ENCODE peak calls at places on chromosomes 13 and 19, in four cellular contexts. M, A, B and E are unnamed samples.

GRCh38 chr19:52648336-52648990 is 10.3 kb upstream of the ZNF83 start:
- DNase-seq in M (no peak), A (no peak), B (no peak), E (no peak)

GRCh38 chr13:98103942-98104880 is 38.7 kb upstream of the FARP1 start:
- DNase-seq in A (no peak), B (no peak), M (no peak), E (no peak)

GRCh38 chr19:8305798-8306197 is 2.4 kb downstream of the CD320 start:
- DNase-seq in B (no peak), M (peak), A (no peak), E (no peak)

GRCh38 chr19:1847684-1848398 is 442 bp downstream of the REXO1 start:
- DNase-seq in M (no peak), A (no peak), B (peak), E (no peak)

GRCh38 chr13:97892717-97893116 is 60.8 kb upstream of the IPO5 start:
- DNase-seq in A (no peak), B (no peak), M (no peak), E (no peak)

GRCh38 chr13:104006625-104007061 is 940.4 kb upstream of the SLC10A2 start:
- DNase-seq in B (no peak), M (peak), A (no peak), E (no peak)

GRCh38 chr13:104014803-104015645 is 948.8 kb upstream of the SLC10A2 start:
- DNase-seq in A (no peak), B (no peak), M (no peak), E (no peak)

GRCh38 chr13:97356592-97356991 is 77.4 kb upstream of the RAP2A start:
- DNase-seq in A (no peak), M (no peak), B (no peak), E (no peak)

GRCh38 chr19:5339950-5340636 is 519 bp downstream of the PTPRS start:
- DNase-seq in A (no peak), M (peak), B (peak), E (no peak)

GRCh38 chr19:10378124-10378523 is 2.2 kb downstream of the TYK2 start:
- DNase-seq in A (no peak), B (no peak), M (no peak), E (no peak)

GRCh38 chr19:9183000-9183399 is 4.2 kb downstream of the OR7D2 start:
- DNase-seq in B (no peak), M (no peak), A (no peak), E (no peak)

GRCh38 chr19:17847538-17848366 is at the start of gene JAK3:
- DNase-seq in B (peak), M (no peak), A (no peak), E (peak)

GRCh38 chr13:33123066-33123940 is 107.1 kb downstream of the KL start:
- DNase-seq in A (no peak), B (no peak), M (no peak), E (no peak)

GRCh38 chr13:66461021-66461420 is 769.1 kb downstream of the PCDH9 start:
- DNase-seq in A (no peak), B (no peak), M (no peak), E (no peak)

GRCh38 chr19:5148794-5149190 is 179.9 kb downstream of the KDM4B start:
- DNase-seq in B (no peak), M (no peak), A (no peak), E (no peak)

GRCh38 chr13:94662274-94662945 is 49.9 kb downstream of the SOX21 start:
- DNase-seq in A (no peak), B (no peak), M (no peak), E (no peak)

GRCh38 chr13:44050450-44051063 is 170.9 kb downstream of the LACC1 start:
- DNase-seq in A (no peak), M (no peak), B (no peak), E (no peak)

GRCh38 chr13:26548251-26548765 is 9.2 kb upstream of the WASF3 start:
- DNase-seq in B (no peak), A (no peak), M (no peak), E (no peak)

GRCh38 chr19:51108805-51109146 is 567 bp upstream of the CTU1 start:
- DNase-seq in B (no peak), A (no peak), M (no peak), E (no peak)

GRCh38 chr19:56139847-56140582 is 1.1 kb upstream of the ZNF444 start:
- DNase-seq in M (no peak), B (no peak), A (no peak), E (no peak)

GRCh38 chr19:36377541-36378178 is 1.3 kb downstream of the ZFP14 start:
- DNase-seq in B (no peak), M (no peak), A (no peak), E (no peak)

GRCh38 chr13:100818706-100819105 is 144.1 kb upstream of the TMTC4 start:
- DNase-seq in B (no peak), A (no peak), M (no peak), E (no peak)

GRCh38 chr19:33705860-33706259 is 84.1 kb downstream of the CHST8 start:
- DNase-seq in M (no peak), B (no peak), A (no peak), E (no peak)

GRCh38 chr19:45558399-45558878 is 26.2 kb downstream of the OPA3 start:
- DNase-seq in M (peak), B (peak), A (no peak), E (peak)

GRCh38 chr19:57167385-57167784 is at the start of gene DUXA:
- DNase-seq in A (no peak), M (no peak), B (no peak), E (no peak)

GRCh38 chr13:33251131-33251629 is 34.4 kb downstream of the STARD13 start:
- DNase-seq in A (no peak), B (no peak), M (no peak), E (no peak)

GRCh38 chr19:12733369-12733896 is 1.1 kb downstream of the TRIR start:
- DNase-seq in A (no peak), M (peak), B (no peak), E (no peak)
- TF ChIP-seq CTCF in A (no peak), M (peak), B (peak), E (peak)

GRCh38 chr13:68232351-68233130 is 1002.4 kb upstream of the PCDH9 start:
- DNase-seq in A (no peak), M (no peak), B (no peak), E (no peak)

GRCh38 chr13:68234278-68234677 is 1004.1 kb upstream of the PCDH9 start:
- DNase-seq in B (no peak), M (no peak), A (no peak), E (no peak)
- TF ChIP-seq CTCF in B (no peak), M (no peak), A (no peak), E (peak)

GRCh38 chr13:28199089-28199488 is 60.7 kb downstream of the PAN3 start:
- DNase-seq in M (no peak), B (no peak), A (no peak), E (no peak)
- TF ChIP-seq CTCF in M (no peak), B (peak), A (no peak), E (no peak)

DNA sequence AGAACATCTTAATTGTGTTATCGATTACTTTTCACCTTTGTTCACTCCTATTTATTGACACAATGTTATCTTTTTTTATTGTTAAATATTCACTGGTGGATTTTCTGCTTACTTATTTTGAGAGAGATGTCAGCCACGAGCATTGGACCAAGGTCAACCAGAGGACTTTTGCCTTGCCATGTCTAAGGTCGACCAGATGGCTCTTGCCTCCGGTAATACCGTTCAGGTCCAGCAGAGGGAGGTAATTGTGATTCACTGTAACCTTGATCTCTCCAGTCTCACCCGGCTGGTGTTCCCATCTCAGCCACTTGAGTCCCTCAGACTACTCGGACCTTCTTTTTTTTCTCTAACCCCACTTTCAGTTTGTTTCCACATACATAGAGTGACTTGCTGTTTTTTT is 1438.1 kb downstream of the UQCRFS1 start:
- DNase-seq in M (peak), A (no peak), B (no peak), E (no peak)
- TF ChIP-seq CTCF in M (peak), A (no peak), B (peak), E (no peak)

DNA sequence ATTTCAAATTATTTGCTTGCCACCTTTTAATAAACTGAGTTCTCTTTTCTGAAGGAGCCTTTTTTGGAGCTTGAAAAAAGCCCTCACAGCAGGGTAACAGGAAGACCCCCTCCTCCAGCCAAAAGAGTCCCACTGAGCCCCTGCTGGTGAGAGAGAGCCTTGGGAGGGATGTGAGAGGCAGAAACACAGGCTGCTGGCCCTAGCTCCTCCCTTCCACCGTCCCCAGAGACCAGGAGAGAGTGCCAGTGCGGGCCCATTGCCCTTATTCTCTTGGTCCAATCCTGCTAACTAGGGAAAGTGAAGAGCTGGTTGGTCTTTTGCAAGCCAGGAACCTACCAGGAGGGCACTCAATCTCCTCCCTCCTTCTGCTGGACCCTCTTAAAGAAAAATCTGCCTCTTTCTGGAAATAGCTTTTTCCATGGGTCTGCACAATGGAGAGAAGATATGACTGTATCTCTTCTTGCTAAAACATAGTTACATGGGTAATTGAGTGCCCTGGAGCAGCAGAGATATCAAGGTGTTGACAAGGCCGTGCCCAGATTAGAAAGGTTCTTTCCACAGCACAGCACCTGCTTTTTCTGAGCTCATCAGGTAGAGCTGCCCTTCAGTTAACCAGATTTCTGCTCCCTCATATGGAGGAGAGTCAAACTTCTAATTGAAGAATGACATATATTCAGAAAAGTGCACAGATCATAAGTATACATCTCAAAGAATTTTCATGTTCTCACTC is 113.9 kb downstream of the LRCH1 start:
- DNase-seq in A (no peak), M (no peak), B (peak), E (no peak)
- TF ChIP-seq CTCF in A (no peak), M (peak), B (no peak), E (no peak)

GRCh38 chr19:18896421-18896841 is 473 bp upstream of the CERS1 start:
- DNase-seq in B (no peak), M (no peak), A (no peak), E (no peak)

GRCh38 chr19:18895828-18896341 is at the start of gene CERS1:
- DNase-seq in M (peak), A (no peak), B (peak), E (peak)

GRCh38 chr19:18893573-18894253 is 2.2 kb downstream of the CERS1 start:
- DNase-seq in A (no peak), M (no peak), B (no peak), E (no peak)

GRCh38 chr19:18894254-18895037 is 1.5 kb downstream of the CERS1 start:
- DNase-seq in B (no peak), A (no peak), M (no peak), E (peak)

GRCh38 chr19:18895038-18895827 is 725 bp downstream of the CERS1 start:
- DNase-seq in M (peak), B (peak), A (no peak), E (peak)
- TF ChIP-seq CTCF in M (peak), B (peak), A (no peak), E (peak)

DNA sequence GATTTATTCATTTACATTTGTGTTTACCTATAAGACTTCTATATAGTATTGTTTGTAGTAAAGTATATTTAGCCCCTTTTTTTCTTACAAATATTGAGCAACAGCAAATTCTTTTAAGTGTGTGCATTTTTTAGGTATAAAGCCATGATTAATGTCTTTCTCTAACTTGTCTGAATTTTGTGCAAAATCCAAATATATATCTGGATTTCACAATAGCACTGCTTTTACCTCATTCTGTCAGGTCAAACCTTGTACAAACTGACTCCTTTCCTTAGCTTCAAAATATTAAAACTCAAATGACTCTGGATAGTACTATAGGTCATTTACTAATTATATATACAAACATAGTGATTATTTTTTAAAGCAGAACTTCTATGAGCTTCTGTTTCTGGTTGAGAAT is 563.0 kb upstream of the SPRY2 start:
- DNase-seq in B (no peak), M (no peak), A (no peak), E (no peak)
- TF ChIP-seq CTCF in B (no peak), M (no peak), A (no peak), E (no peak)

GRCh38 chr13:77919351-77920294 is 992 bp upstream of the EDNRB start:
- DNase-seq in M (peak), B (peak), A (no peak), E (no peak)

GRCh38 chr13:77915676-77916075 is 3.0 kb downstream of the EDNRB start:
- DNase-seq in B (no peak), M (no peak), A (no peak), E (no peak)

GRCh38 chr13:77916481-77916880 is 2.1 kb downstream of the EDNRB start:
- DNase-seq in A (no peak), B (no peak), M (no peak), E (no peak)

GRCh38 chr13:77918391-77919261 is at the start of gene EDNRB:
- DNase-seq in A (no peak), M (peak), B (peak), E (no peak)
- TF ChIP-seq CTCF in A (no peak), M (no peak), B (no peak), E (no peak)

DNA sequence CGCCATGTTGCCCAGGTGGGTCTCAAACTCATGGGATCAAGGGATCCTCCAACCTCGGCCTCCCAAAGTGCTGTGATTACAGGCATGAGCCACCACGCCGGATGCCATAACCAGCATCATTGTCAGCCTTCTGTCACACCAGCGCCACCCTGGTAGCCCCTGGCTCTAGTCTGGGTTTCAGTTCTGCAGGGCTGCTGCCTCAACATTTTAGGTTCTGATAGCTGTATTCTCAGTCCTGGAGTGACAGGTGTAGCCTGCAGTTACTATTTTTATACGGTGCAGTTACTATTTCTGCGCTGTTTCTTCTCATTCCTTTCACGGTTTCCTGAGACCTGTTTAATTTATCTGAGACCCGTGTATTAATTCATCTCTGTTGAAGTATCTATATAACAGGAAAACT is 57.1 kb downstream of the TRPM4 start:
- DNase-seq in A (no peak), B (no peak), M (no peak), E (no peak)
- TF ChIP-seq CTCF in A (no peak), B (no peak), M (no peak), E (no peak)

DNA sequence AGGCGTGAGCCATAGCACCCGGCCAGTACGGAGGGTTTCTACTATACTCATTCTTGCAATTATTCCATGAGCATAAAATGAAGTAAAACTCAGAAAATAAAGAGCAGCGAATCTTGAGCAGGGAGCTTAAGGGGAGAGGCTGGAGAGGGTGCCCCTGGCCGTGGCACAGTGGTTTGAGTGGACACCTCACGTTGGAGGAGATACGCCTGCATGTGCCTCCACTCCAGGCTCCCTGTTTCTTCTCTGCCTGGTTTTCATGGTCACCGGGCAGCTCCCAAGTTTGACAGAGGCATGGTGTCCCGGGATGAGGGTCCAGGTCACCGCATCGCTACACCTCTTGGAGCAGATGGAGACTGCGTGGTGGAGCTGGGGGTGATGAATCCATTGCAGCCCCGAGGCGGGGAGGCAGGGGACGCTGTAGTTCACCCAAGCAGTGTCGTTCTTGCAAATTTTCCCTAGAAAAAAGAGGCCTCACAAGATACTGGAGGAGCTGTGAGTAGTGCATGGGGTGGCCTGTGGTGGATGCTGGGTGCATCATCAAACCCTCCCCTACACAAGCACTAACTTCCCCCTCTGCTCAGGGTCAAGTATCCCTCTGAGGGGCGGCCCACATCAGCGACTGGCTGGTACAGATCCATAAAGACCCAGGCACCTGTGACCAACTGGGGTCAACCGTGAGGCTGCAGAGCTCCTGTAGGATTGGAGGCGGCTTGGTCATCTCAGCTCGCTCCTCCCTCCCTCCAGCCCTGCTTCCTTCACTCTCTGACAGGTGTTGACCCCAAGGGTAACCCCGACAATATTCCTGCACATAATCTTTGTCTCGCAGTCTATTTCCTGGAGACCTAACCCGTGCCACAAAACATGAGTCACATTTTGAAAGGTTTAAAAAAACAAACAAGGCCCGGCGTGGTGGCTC is 3.6 kb upstream of the MIER2 start:
- DNase-seq in A (no peak), B (no peak), M (no peak), E (no peak)
- TF ChIP-seq CTCF in A (no peak), B (no peak), M (no peak), E (no peak)